ENCODE peak calls at places on chromosomes 2 and 18, in ten cellular contexts. One of them, this sample, is unnamed.
A peak's percentile ranks its signal among the peaks of the same experiment; 100 is the strongest.

GRCh38 chr2:200596774-200597173 is 11.0 kb downstream of the AOX1 start:
- DNase-seq in kidney epithelial cell: no peak
- DNase-seq in cardiac muscle cell: no peak
- DNase-seq in heart left ventricle: no peak
- DNase-seq in sigmoid colon: no peak
- DNase-seq in fibroblast of lung: no peak
- DNase-seq in breast epithelium: no peak
- DNase-seq in bronchial epithelial cell: no peak
- DNase-seq in upper lobe of right lung: no peak
- DNase-seq in mammary epithelial cell: no peak
- DNase-seq in this sample: no peak

GRCh38 chr2:208466133-208466919 is 59.7 kb downstream of the PTH2R start:
- DNase-seq in cardiac muscle cell: peak; percentile 44
- DNase-seq in fibroblast of lung: peak; percentile 1
- DNase-seq in heart left ventricle: no peak
- DNase-seq in breast epithelium: no peak
- DNase-seq in kidney epithelial cell: peak; percentile 5
- DNase-seq in sigmoid colon: no peak
- DNase-seq in bronchial epithelial cell: peak; percentile 42
- DNase-seq in upper lobe of right lung: no peak
- DNase-seq in mammary epithelial cell: peak; percentile 38
- DNase-seq in this sample: no peak

GRCh38 chr2:156908825-156909224 is 348.7 kb upstream of the GALNT5 start:
- DNase-seq in cardiac muscle cell: peak; percentile 56
- DNase-seq in heart left ventricle: no peak
- DNase-seq in breast epithelium: no peak
- DNase-seq in fibroblast of lung: peak; percentile 84
- DNase-seq in kidney epithelial cell: no peak
- DNase-seq in sigmoid colon: no peak
- DNase-seq in bronchial epithelial cell: peak; percentile 85
- DNase-seq in upper lobe of right lung: no peak
- DNase-seq in mammary epithelial cell: peak; percentile 89
- DNase-seq in this sample: no peak

GRCh38 chr2:240206630-240207029 is 66.2 kb upstream of the OTOS start:
- DNase-seq in kidney epithelial cell: no peak
- DNase-seq in heart left ventricle: no peak
- DNase-seq in bronchial epithelial cell: no peak
- DNase-seq in breast epithelium: no peak
- DNase-seq in cardiac muscle cell: no peak
- DNase-seq in upper lobe of right lung: peak; percentile 4
- DNase-seq in sigmoid colon: no peak
- DNase-seq in mammary epithelial cell: no peak
- DNase-seq in fibroblast of lung: no peak
- DNase-seq in this sample: no peak

GRCh38 chr2:5694016-5694690 is 2.0 kb downstream of the SOX11 start:
- DNase-seq in sigmoid colon: no peak
- DNase-seq in heart left ventricle: no peak
- DNase-seq in kidney epithelial cell: no peak
- DNase-seq in mammary epithelial cell: no peak
- DNase-seq in bronchial epithelial cell: no peak
- DNase-seq in breast epithelium: no peak
- DNase-seq in fibroblast of lung: peak; percentile 40
- DNase-seq in upper lobe of right lung: no peak
- DNase-seq in cardiac muscle cell: peak; percentile 2
- DNase-seq in this sample: no peak

GRCh38 chr2:168427451-168427850 is 28.6 kb upstream of the CERS6 start:
- DNase-seq in cardiac muscle cell: peak; percentile 80
- DNase-seq in sigmoid colon: no peak
- DNase-seq in heart left ventricle: no peak
- DNase-seq in mammary epithelial cell: no peak
- DNase-seq in fibroblast of lung: peak; percentile 95
- DNase-seq in bronchial epithelial cell: no peak
- DNase-seq in kidney epithelial cell: peak; percentile 32
- DNase-seq in breast epithelium: no peak
- DNase-seq in upper lobe of right lung: no peak
- DNase-seq in this sample: no peak

GRCh38 chr2:132703396-132703795 is 33.4 kb upstream of the LYPD1 start:
- DNase-seq in breast epithelium: no peak
- DNase-seq in fibroblast of lung: peak; percentile 68
- DNase-seq in upper lobe of right lung: no peak
- DNase-seq in bronchial epithelial cell: no peak
- DNase-seq in heart left ventricle: no peak
- DNase-seq in kidney epithelial cell: no peak
- DNase-seq in sigmoid colon: no peak
- DNase-seq in cardiac muscle cell: no peak
- DNase-seq in mammary epithelial cell: no peak
- DNase-seq in this sample: no peak

GRCh38 chr2:30758315-30758714 is 48.9 kb downstream of the CAPN13 start:
- DNase-seq in breast epithelium: peak; percentile 14
- DNase-seq in cardiac muscle cell: no peak
- DNase-seq in sigmoid colon: peak; percentile 24
- DNase-seq in fibroblast of lung: no peak
- DNase-seq in heart left ventricle: no peak
- DNase-seq in upper lobe of right lung: peak; percentile 33
- DNase-seq in kidney epithelial cell: no peak
- DNase-seq in bronchial epithelial cell: no peak
- DNase-seq in mammary epithelial cell: no peak
- DNase-seq in this sample: peak; percentile 13

GRCh38 chr2:51960846-51961335 is 929.0 kb upstream of the NRXN1 start:
- DNase-seq in cardiac muscle cell: no peak
- DNase-seq in fibroblast of lung: peak; percentile 40
- DNase-seq in breast epithelium: no peak
- DNase-seq in upper lobe of right lung: no peak
- DNase-seq in heart left ventricle: no peak
- DNase-seq in bronchial epithelial cell: peak; percentile 73
- DNase-seq in mammary epithelial cell: peak; percentile 39
- DNase-seq in sigmoid colon: no peak
- DNase-seq in kidney epithelial cell: no peak
- DNase-seq in this sample: no peak

GRCh38 chr2:178125862-178126261 is 13.6 kb downstream of the RBM45 start:
- DNase-seq in cardiac muscle cell: no peak
- DNase-seq in mammary epithelial cell: no peak
- DNase-seq in kidney epithelial cell: no peak
- DNase-seq in bronchial epithelial cell: no peak
- DNase-seq in upper lobe of right lung: no peak
- DNase-seq in breast epithelium: no peak
- DNase-seq in sigmoid colon: no peak
- DNase-seq in heart left ventricle: no peak
- DNase-seq in fibroblast of lung: no peak
- DNase-seq in this sample: no peak

GRCh38 chr2:178123163-178123562 is 10.9 kb downstream of the RBM45 start:
- DNase-seq in breast epithelium: no peak
- DNase-seq in mammary epithelial cell: no peak
- DNase-seq in sigmoid colon: no peak
- DNase-seq in kidney epithelial cell: no peak
- DNase-seq in fibroblast of lung: no peak
- DNase-seq in cardiac muscle cell: no peak
- DNase-seq in bronchial epithelial cell: no peak
- DNase-seq in heart left ventricle: no peak
- DNase-seq in upper lobe of right lung: no peak
- DNase-seq in this sample: no peak

GRCh38 chr2:178125125-178125524 is 12.9 kb downstream of the RBM45 start:
- DNase-seq in fibroblast of lung: no peak
- DNase-seq in upper lobe of right lung: no peak
- DNase-seq in mammary epithelial cell: no peak
- DNase-seq in breast epithelium: no peak
- DNase-seq in bronchial epithelial cell: no peak
- DNase-seq in kidney epithelial cell: no peak
- DNase-seq in heart left ventricle: no peak
- DNase-seq in sigmoid colon: no peak
- DNase-seq in cardiac muscle cell: no peak
- DNase-seq in this sample: no peak

GRCh38 chr2:178128836-178129630 is 16.8 kb downstream of the RBM45 start:
- DNase-seq in mammary epithelial cell: no peak
- DNase-seq in breast epithelium: no peak
- DNase-seq in cardiac muscle cell: peak; percentile 3
- DNase-seq in fibroblast of lung: peak; percentile 25
- DNase-seq in heart left ventricle: no peak
- DNase-seq in upper lobe of right lung: no peak
- DNase-seq in bronchial epithelial cell: no peak
- DNase-seq in kidney epithelial cell: no peak
- DNase-seq in sigmoid colon: no peak
- DNase-seq in this sample: no peak
- H3K36me3 ChIP-seq in mammary epithelial cell: peaks cover 25% of the 10 kb centered on the region
- H3K36me3 ChIP-seq in breast epithelium: peaks cover 4% of the 10 kb centered on the region
- H3K36me3 ChIP-seq in cardiac muscle cell: peaks cover 9% of the 10 kb centered on the region
- H3K36me3 ChIP-seq in fibroblast of lung: no peaks in the 10 kb centered on the region
- H3K36me3 ChIP-seq in heart left ventricle: no peaks in the 10 kb centered on the region
- H3K36me3 ChIP-seq in upper lobe of right lung: peaks cover 60% of the 10 kb centered on the region
- H3K36me3 ChIP-seq in bronchial epithelial cell: no peaks in the 10 kb centered on the region
- H3K36me3 ChIP-seq in kidney epithelial cell: no peaks in the 10 kb centered on the region
- H3K36me3 ChIP-seq in sigmoid colon: peaks cover 51% of the 10 kb centered on the region
- H3K36me3 ChIP-seq in this sample: peaks cover 58% of the 10 kb centered on the region

DNA sequence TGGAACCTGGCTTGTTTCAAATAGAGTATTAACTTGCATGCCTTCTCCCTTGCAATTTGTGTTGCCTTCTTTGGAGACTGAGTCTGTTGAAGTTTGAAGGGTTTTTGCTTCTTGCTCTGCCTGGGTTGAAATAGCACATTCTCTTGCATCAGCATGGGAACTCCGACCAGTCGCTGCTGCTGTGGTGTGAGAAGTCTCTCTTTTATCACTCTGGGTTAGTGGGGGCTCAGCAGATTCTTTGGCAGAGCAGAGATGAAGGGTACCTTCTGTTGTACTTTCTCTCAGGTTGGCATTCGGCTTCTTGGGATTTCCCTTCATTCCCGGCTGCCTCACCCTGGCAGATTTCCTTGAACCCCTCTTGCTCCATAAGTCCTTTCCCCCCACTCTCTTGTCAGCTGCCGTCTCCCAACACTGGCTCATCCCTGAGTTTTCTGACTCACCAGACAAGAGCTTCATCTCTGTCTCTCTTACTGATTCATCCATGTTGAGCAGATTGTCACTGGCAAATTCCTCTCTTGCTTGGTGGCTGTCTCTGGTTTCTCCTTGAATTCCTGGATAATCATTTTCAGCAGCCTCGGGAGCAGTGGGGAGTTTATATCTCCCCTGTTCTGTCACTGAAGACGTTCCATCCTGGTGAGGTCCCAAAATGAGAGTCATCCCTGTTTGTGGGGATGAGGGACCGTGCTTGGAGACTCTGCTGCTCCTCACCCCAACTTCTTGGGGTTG is 49.9 kb downstream of the ALPK2 start:
- DNase-seq in upper lobe of right lung: no peak
- DNase-seq in fibroblast of lung: peak; percentile 90
- DNase-seq in sigmoid colon: no peak
- DNase-seq in bronchial epithelial cell: peak; percentile 22
- DNase-seq in cardiac muscle cell: peak; percentile 82
- DNase-seq in mammary epithelial cell: peak; percentile 49
- DNase-seq in breast epithelium: no peak
- DNase-seq in kidney epithelial cell: no peak
- DNase-seq in heart left ventricle: no peak
- DNase-seq in this sample: no peak
- H3K4me3 ChIP-seq in upper lobe of right lung: no peak overlapping the region
- H3K4me3 ChIP-seq in fibroblast of lung: peak overlapping the region; percentile 37
- H3K4me3 ChIP-seq in sigmoid colon: no peak overlapping the region
- H3K4me3 ChIP-seq in bronchial epithelial cell: no peak overlapping the region
- H3K4me3 ChIP-seq in cardiac muscle cell: no peak overlapping the region
- H3K4me3 ChIP-seq in mammary epithelial cell: no peak overlapping the region
- H3K4me3 ChIP-seq in breast epithelium: no peak overlapping the region
- H3K4me3 ChIP-seq in kidney epithelial cell: peak overlapping the region; percentile 43
- H3K4me3 ChIP-seq in heart left ventricle: no peak overlapping the region
- H3K4me3 ChIP-seq in this sample: no peak overlapping the region

GRCh38 chr2:152658221-152658620 is 59.0 kb downstream of the PRPF40A start:
- DNase-seq in sigmoid colon: no peak
- DNase-seq in heart left ventricle: no peak
- DNase-seq in cardiac muscle cell: no peak
- DNase-seq in mammary epithelial cell: no peak
- DNase-seq in bronchial epithelial cell: no peak
- DNase-seq in kidney epithelial cell: no peak
- DNase-seq in upper lobe of right lung: no peak
- DNase-seq in fibroblast of lung: no peak
- DNase-seq in breast epithelium: no peak
- DNase-seq in this sample: no peak
- H3K36me3 ChIP-seq in sigmoid colon: peaks cover 94% of the 10 kb centered on the region
- H3K36me3 ChIP-seq in heart left ventricle: no peaks in the 10 kb centered on the region
- H3K36me3 ChIP-seq in cardiac muscle cell: peaks cover 71% of the 10 kb centered on the region
- H3K36me3 ChIP-seq in mammary epithelial cell: peaks cover 62% of the 10 kb centered on the region
- H3K36me3 ChIP-seq in bronchial epithelial cell: peaks cover 11% of the 10 kb centered on the region
- H3K36me3 ChIP-seq in kidney epithelial cell: no peaks in the 10 kb centered on the region
- H3K36me3 ChIP-seq in upper lobe of right lung: peaks cover 93% of the 10 kb centered on the region
- H3K36me3 ChIP-seq in fibroblast of lung: peaks cover 4% of the 10 kb centered on the region
- H3K36me3 ChIP-seq in breast epithelium: peaks cover 10% of the 10 kb centered on the region
- H3K36me3 ChIP-seq in this sample: peaks cover 95% of the 10 kb centered on the region

DNA sequence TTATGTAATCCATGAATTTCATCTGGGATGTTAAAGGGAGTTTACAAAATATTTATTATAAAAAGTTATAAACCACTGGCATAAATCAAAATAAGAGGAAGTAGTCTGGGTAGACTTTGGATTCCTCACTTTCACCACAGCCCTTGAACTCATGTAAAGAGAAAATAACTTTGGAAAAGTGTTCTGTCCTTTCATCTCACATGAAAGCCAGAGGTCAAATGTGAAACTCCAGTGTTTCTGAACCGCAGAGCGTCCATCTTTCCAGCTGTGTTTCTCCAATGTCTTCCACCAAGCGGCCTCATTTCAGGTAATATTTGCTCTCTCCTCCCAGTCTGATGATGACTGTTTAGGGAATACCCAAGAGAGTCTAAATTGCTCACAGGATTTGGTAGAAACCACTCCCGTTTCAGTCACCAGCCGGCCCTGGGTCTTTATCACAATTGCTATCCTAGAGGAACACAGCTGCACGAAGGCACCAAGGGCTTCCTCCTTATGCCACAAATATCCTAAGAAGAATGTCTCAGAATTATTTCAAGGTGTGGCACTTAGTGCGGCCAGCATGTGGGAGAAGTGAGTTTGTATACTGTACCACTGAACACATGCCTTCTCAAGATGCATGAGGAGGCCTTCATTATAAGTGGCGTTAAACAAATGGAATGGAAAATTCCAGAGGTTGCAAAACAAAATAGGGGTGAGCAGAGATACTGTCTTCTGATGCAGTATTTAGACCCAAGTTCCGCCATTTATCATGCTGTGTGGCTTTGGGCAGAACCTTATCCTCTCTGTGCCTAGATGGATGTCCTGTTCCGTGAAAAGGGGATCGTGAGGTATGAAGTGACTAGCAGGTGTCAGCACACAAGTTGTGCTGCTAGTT is 63.8 kb downstream of the ACTR2 start:
- DNase-seq in kidney epithelial cell: no peak
- DNase-seq in fibroblast of lung: no peak
- DNase-seq in cardiac muscle cell: no peak
- DNase-seq in breast epithelium: no peak
- DNase-seq in upper lobe of right lung: no peak
- DNase-seq in heart left ventricle: no peak
- DNase-seq in mammary epithelial cell: no peak
- DNase-seq in sigmoid colon: no peak
- DNase-seq in bronchial epithelial cell: no peak
- DNase-seq in this sample: no peak
- H3K4me3 ChIP-seq in kidney epithelial cell: no peak overlapping the region
- H3K4me3 ChIP-seq in fibroblast of lung: no peak overlapping the region
- H3K4me3 ChIP-seq in cardiac muscle cell: no peak overlapping the region
- H3K4me3 ChIP-seq in breast epithelium: no peak overlapping the region
- H3K4me3 ChIP-seq in upper lobe of right lung: no peak overlapping the region
- H3K4me3 ChIP-seq in heart left ventricle: no peak overlapping the region
- H3K4me3 ChIP-seq in mammary epithelial cell: no peak overlapping the region
- H3K4me3 ChIP-seq in sigmoid colon: no peak overlapping the region
- H3K4me3 ChIP-seq in bronchial epithelial cell: no peak overlapping the region
- H3K4me3 ChIP-seq in this sample: no peak overlapping the region

DNA sequence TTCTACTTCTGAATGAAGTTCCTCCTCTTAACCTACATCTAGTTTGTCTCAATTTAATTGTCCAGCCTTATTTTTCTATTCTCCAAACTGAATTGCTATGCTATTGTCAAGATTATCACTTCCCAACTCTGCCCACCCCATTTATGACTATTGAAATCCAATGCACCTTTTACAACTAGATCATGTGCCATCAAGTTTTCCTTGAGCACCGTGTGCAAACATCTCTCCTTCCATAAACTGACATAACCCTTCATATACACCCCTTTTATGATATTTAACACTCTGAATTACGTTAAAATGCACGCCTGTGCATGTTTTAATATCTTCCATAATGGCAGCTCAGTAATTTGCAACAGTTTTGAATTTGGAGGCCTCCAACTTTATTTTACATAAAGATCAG is 85.6 kb downstream of the SMAD2 start:
- DNase-seq in mammary epithelial cell: no peak
- DNase-seq in sigmoid colon: no peak
- DNase-seq in fibroblast of lung: no peak
- DNase-seq in heart left ventricle: no peak
- DNase-seq in cardiac muscle cell: no peak
- DNase-seq in breast epithelium: no peak
- DNase-seq in kidney epithelial cell: no peak
- DNase-seq in upper lobe of right lung: no peak
- DNase-seq in bronchial epithelial cell: no peak
- DNase-seq in this sample: no peak
- H3K36me3 ChIP-seq in mammary epithelial cell: peaks cover 11% of the 10 kb centered on the region
- H3K36me3 ChIP-seq in sigmoid colon: peaks cover 77% of the 10 kb centered on the region
- H3K36me3 ChIP-seq in fibroblast of lung: peaks cover 3% of the 10 kb centered on the region
- H3K36me3 ChIP-seq in heart left ventricle: no peaks in the 10 kb centered on the region
- H3K36me3 ChIP-seq in cardiac muscle cell: peaks cover 30% of the 10 kb centered on the region
- H3K36me3 ChIP-seq in breast epithelium: peaks cover 5% of the 10 kb centered on the region
- H3K36me3 ChIP-seq in kidney epithelial cell: no peaks in the 10 kb centered on the region
- H3K36me3 ChIP-seq in upper lobe of right lung: peaks cover 83% of the 10 kb centered on the region
- H3K36me3 ChIP-seq in bronchial epithelial cell: peaks cover 5% of the 10 kb centered on the region
- H3K36me3 ChIP-seq in this sample: no peaks in the 10 kb centered on the region

This sample was measured in left lung.